ENCODE peak calls at places on chromosomes 4 and X, in four cellular contexts. K is effector memory CD4-positive, alpha-beta T cell; Y is iPS DF 6.9; X is colonic mucosa. N is an unnamed sample.

GRCh38 chr4:726235-726787 is 20.7 kb downstream of the PCGF3 start:
- DNase-seq in Y (no peak), K (no peak), X (no peak), N (no peak)

GRCh38 chr4:54099959-54100606 is at the start of gene GSX2:
- DNase-seq in X (no peak), K (no peak), Y (no peak), N (peak)

GRCh38 chrX:37405954-37406353 is 56.8 kb downstream of the PRRG1 start:
- DNase-seq in K (no peak), X (no peak), Y (no peak), N (no peak)

GRCh38 chr4:182973421-182974340 is 56.5 kb upstream of the DCTD start:
- DNase-seq in X (no peak), Y (no peak), K (no peak), N (no peak)

GRCh38 chr4:46993075-46994006 is at the start of gene GABRA4:
- DNase-seq in X (no peak), Y (no peak), K (no peak), N (no peak)

GRCh38 chrX:47798861-47799260 is 37.8 kb upstream of the ZNF81 start:
- DNase-seq in Y (no peak), K (no peak), X (no peak), N (no peak)

GRCh38 chr4:108320066-108320465 is 151.3 kb upstream of the LEF1 start:
- DNase-seq in Y (no peak), K (no peak), X (no peak), N (no peak)

GRCh38 chr4:185110375-185110823 is 32.7 kb upstream of the SLC25A4 start:
- DNase-seq in K (no peak), Y (no peak), X (no peak), N (no peak)

GRCh38 chr4:101065935-101066485 is 281.3 kb downstream of the PPP3CA start:
- DNase-seq in Y (no peak), K (no peak), X (no peak), N (no peak)

GRCh38 chr4:155881555-155881954 is 15.5 kb upstream of the ASIC5 start:
- DNase-seq in X (no peak), Y (no peak), K (no peak), N (no peak)

GRCh38 chr4:88352062-88352461 is 26.6 kb upstream of the HERC6 start:
- DNase-seq in Y (no peak), X (no peak), K (no peak), N (no peak)

GRCh38 chr4:72312032-72312650 is 256.9 kb downstream of the ADAMTS3 start:
- DNase-seq in X (peak), K (no peak), Y (peak), N (peak)

GRCh38 chr4:173490817-173491518 is 39.1 kb downstream of the HAND2 start:
- DNase-seq in Y (no peak), X (no peak), K (no peak), N (no peak)

GRCh38 chr4:111449657-111450056 is 695.6 kb upstream of the FAM241A start:
- DNase-seq in X (peak), K (no peak), Y (no peak), N (no peak)

GRCh38 chr4:15423285-15423711 is 4.5 kb upstream of the C1QTNF7 start:
- DNase-seq in X (no peak), Y (no peak), K (no peak), N (no peak)

GRCh38 chr4:15427126-15427525 is 707 bp upstream of the C1QTNF7 start:
- DNase-seq in X (no peak), K (no peak), Y (no peak), N (no peak)

GRCh38 chr4:15425520-15425919 is 2.3 kb upstream of the C1QTNF7 start:
- DNase-seq in X (no peak), Y (no peak), K (no peak), N (no peak)

GRCh38 chr4:15427715-15428114 is at the start of gene C1QTNF7:
- DNase-seq in X (no peak), K (no peak), Y (no peak), N (no peak)

GRCh38 chr4:15428611-15429010 is 778 bp downstream of the C1QTNF7 start:
- DNase-seq in X (no peak), Y (no peak), K (no peak), N (peak)
- H3K4me3 ChIP-seq in X (no peak), Y (no peak), K (no peak), N (no peak)

GRCh38 chrX:136764206-136764605 is 16.5 kb downstream of the ARHGEF6 start:
- DNase-seq in K (no peak), Y (no peak), X (no peak), N (no peak)

GRCh38 chrX:136767104-136767941 is 13.4 kb downstream of the ARHGEF6 start:
- DNase-seq in X (peak), K (peak), Y (no peak), N (peak)

GRCh38 chrX:136768469-136769084 is 12.2 kb downstream of the ARHGEF6 start:
- DNase-seq in X (peak), K (peak), Y (no peak), N (no peak)

GRCh38 chrX:136765957-136766356 is 14.8 kb downstream of the ARHGEF6 start:
- DNase-seq in K (no peak), Y (no peak), X (no peak), N (no peak)

GRCh38 chrX:136766785-136767103 is 14.0 kb downstream of the ARHGEF6 start:
- DNase-seq in X (no peak), K (no peak), Y (no peak), N (no peak)
- H3K27ac ChIP-seq in X (peak), K (peak), Y (no peak), N (peak)

DNA sequence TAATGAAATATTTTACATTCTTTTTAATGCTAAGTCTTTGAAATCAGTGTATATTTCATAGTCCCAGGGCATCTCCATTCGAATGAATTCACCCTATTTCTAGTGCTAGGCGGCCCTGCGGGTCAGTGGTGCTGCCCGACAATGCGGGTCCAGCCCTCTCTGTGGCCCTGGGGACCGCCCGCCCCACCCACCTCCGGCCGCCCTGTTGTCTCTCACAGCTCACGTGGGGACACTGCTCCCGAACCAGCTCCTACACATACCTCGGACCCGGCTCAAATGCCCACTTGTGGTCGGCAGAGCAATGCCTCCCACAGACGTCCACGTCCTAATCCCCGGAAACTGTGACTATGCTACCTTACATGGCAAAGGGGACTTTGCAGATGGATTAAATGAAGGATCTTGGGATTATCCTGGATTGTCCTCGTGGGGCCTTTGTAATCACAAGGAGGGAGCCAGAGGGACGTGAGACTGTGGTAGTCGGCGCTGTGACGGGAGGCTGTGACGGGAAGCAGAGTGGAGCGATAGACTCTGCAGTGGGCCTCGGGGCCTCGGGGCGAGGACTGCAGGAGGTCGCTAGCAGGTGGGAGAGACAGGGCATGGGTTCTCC is 92.3 kb upstream of the PSAPL1 start:
- DNase-seq in K (no peak), Y (no peak), X (no peak), N (no peak)
- H3K4me3 ChIP-seq in K (no peak), Y (no peak), X (no peak), N (no peak)

GRCh38 chr4:148021706-148022105 is 289.8 kb downstream of the ARHGAP10 start:
- DNase-seq in K (no peak), Y (no peak), X (no peak), N (no peak)
- H3K27ac ChIP-seq in K (no peak), Y (no peak), X (no peak), N (no peak)